ENCODE peak calls at places on chromosomes 12 and 14, in four cellular contexts. One of them, this sample, is unnamed.

GRCh38 chr14:79781882-79782281 is 429.4 kb downstream of the DIO2 start:
- DNase-seq in IMR-90: peak; percentile 70
- DNase-seq in NCI-H460: no peak
- DNase-seq in B cell: no peak
- DNase-seq in this sample: no peak

GRCh38 chr14:105026789-105027563 is 6.1 kb upstream of the CDCA4 start:
- DNase-seq in IMR-90: peak; percentile 60
- DNase-seq in NCI-H460: no peak
- DNase-seq in B cell: no peak
- DNase-seq in this sample: no peak

GRCh38 chr12:87117516-87117915 is 861.3 kb upstream of the MGAT4C start:
- DNase-seq in IMR-90: no peak
- DNase-seq in NCI-H460: no peak
- DNase-seq in B cell: no peak
- DNase-seq in this sample: no peak

GRCh38 chr14:22427771-22428228 is 161.2 kb downstream of the DAD1 start:
- DNase-seq in IMR-90: peak; percentile 57
- DNase-seq in NCI-H460: peak; percentile 30
- DNase-seq in B cell: no peak
- DNase-seq in this sample: no peak

GRCh38 chr12:51862947-51863346 is 14.4 kb upstream of the FIGNL2 start:
- DNase-seq in IMR-90: no peak
- DNase-seq in NCI-H460: no peak
- DNase-seq in B cell: peak; percentile 17
- DNase-seq in this sample: no peak

GRCh38 chr14:93939304-93940229 is 12.4 kb downstream of the FAM181A start:
- DNase-seq in IMR-90: peak; percentile 67
- DNase-seq in NCI-H460: peak; percentile 58
- DNase-seq in B cell: peak; percentile 95
- DNase-seq in this sample: no peak

GRCh38 chr14:75279739-75280447 is 1.3 kb downstream of the FOS start:
- DNase-seq in IMR-90: peak; percentile 27
- DNase-seq in NCI-H460: no peak
- DNase-seq in B cell: no peak
- DNase-seq in this sample: no peak

GRCh38 chr12:62458626-62459025 is 8.0 kb upstream of the MON2 start:
- DNase-seq in IMR-90: no peak
- DNase-seq in NCI-H460: no peak
- DNase-seq in B cell: no peak
- DNase-seq in this sample: no peak

GRCh38 chr12:48069253-48069652 is 36.6 kb downstream of the SENP1 start:
- DNase-seq in IMR-90: peak; percentile 10
- DNase-seq in NCI-H460: no peak
- DNase-seq in B cell: no peak
- DNase-seq in this sample: no peak

GRCh38 chr12:109182041-109182839 is 65.9 kb downstream of the ACACB start:
- DNase-seq in IMR-90: no peak
- DNase-seq in NCI-H460: no peak
- DNase-seq in B cell: no peak
- DNase-seq in this sample: no peak

GRCh38 chr12:111444706-111445310 is 39.1 kb downstream of the SH2B3 start:
- DNase-seq in IMR-90: no peak
- DNase-seq in NCI-H460: no peak
- DNase-seq in B cell: peak; percentile 83
- DNase-seq in this sample: no peak

GRCh38 chr14:59406454-59407245 is 58.5 kb downstream of the GPR135 start:
- DNase-seq in IMR-90: peak; percentile 59
- DNase-seq in NCI-H460: no peak
- DNase-seq in B cell: no peak
- DNase-seq in this sample: no peak

GRCh38 chr14:26286066-26286791 is 311.6 kb downstream of the NOVA1 start:
- DNase-seq in IMR-90: peak; percentile 13
- DNase-seq in NCI-H460: no peak
- DNase-seq in B cell: no peak
- DNase-seq in this sample: no peak

GRCh38 chr12:53978477-53979356 is 4.0 kb upstream of the HOTAIR start:
- DNase-seq in IMR-90: no peak
- DNase-seq in NCI-H460: no peak
- DNase-seq in B cell: no peak
- DNase-seq in this sample: no peak

GRCh38 chr14:103186894-103187586 is 63.8 kb downstream of the TNFAIP2 start:
- DNase-seq in IMR-90: no peak
- DNase-seq in NCI-H460: no peak
- DNase-seq in B cell: no peak
- DNase-seq in this sample: no peak

GRCh38 chr14:105123266-105123665 is 45.3 kb downstream of the JAG2 start:
- DNase-seq in IMR-90: no peak
- DNase-seq in NCI-H460: no peak
- DNase-seq in B cell: no peak
- DNase-seq in this sample: no peak

GRCh38 chr12:50099302-50100008 is 4.4 kb upstream of the GPD1 start:
- DNase-seq in IMR-90: peak; percentile 42
- DNase-seq in NCI-H460: no peak
- DNase-seq in B cell: no peak
- DNase-seq in this sample: no peak

GRCh38 chr14:25006961-25007795 is 42.8 kb downstream of the STXBP6 start:
- DNase-seq in IMR-90: peak; percentile 95
- DNase-seq in NCI-H460: peak; percentile 68
- DNase-seq in B cell: no peak
- DNase-seq in this sample: no peak

GRCh38 chr12:25960176-25960575 is 1.7 kb downstream of the RASSF8 start:
- DNase-seq in IMR-90: peak; percentile 28
- DNase-seq in NCI-H460: no peak
- DNase-seq in B cell: no peak
- DNase-seq in this sample: no peak

GRCh38 chr12:20214286-20214685 is 154.1 kb upstream of the PDE3A start:
- DNase-seq in IMR-90: peak; percentile 48
- DNase-seq in NCI-H460: no peak
- DNase-seq in B cell: no peak
- DNase-seq in this sample: no peak

GRCh38 chr12:95216704-95217376 is 427 bp downstream of the FGD6 start:
- DNase-seq in IMR-90: no peak
- DNase-seq in NCI-H460: no peak
- DNase-seq in B cell: no peak
- DNase-seq in this sample: no peak

GRCh38 chr12:31507966-31508365 is 83.0 kb downstream of the DENND5B start:
- DNase-seq in IMR-90: peak; percentile 70
- DNase-seq in NCI-H460: no peak
- DNase-seq in B cell: no peak
- DNase-seq in this sample: no peak

GRCh38 chr12:109358154-109358869 is 10.6 kb downstream of the MYO1H start:
- DNase-seq in IMR-90: peak; percentile 4
- DNase-seq in NCI-H460: no peak
- DNase-seq in B cell: no peak
- DNase-seq in this sample: no peak

GRCh38 chr14:74135386-74135785 is 50.6 kb downstream of the LIN52 start:
- DNase-seq in IMR-90: peak; percentile 60
- DNase-seq in NCI-H460: no peak
- DNase-seq in B cell: no peak
- DNase-seq in this sample: no peak

GRCh38 chr14:92360666-92361370 is 37.9 kb downstream of the SLC24A4 start:
- DNase-seq in IMR-90: no peak
- DNase-seq in NCI-H460: no peak
- DNase-seq in B cell: no peak
- DNase-seq in this sample: no peak

GRCh38 chr14:99509871-99510555 is 28.8 kb downstream of the CCNK start:
- DNase-seq in IMR-90: no peak
- DNase-seq in NCI-H460: no peak
- DNase-seq in B cell: no peak
- DNase-seq in this sample: no peak

GRCh38 chr12:53101931-53102781 is 1.1 kb upstream of the SOAT2 start:
- DNase-seq in IMR-90: no peak
- DNase-seq in NCI-H460: no peak
- DNase-seq in B cell: no peak
- DNase-seq in this sample: no peak

GRCh38 chr12:113221181-113221996 is at the start of gene TPCN1:
- DNase-seq in IMR-90: peak; percentile 100
- DNase-seq in NCI-H460: peak; percentile 100
- DNase-seq in B cell: peak; percentile 94
- DNase-seq in this sample: peak; percentile 99

GRCh38 chr12:51941011-51941561 is 10.4 kb upstream of the ACVR1B start:
- DNase-seq in IMR-90: peak; percentile 77
- DNase-seq in NCI-H460: no peak
- DNase-seq in B cell: no peak
- DNase-seq in this sample: peak; percentile 60

GRCh38 chr14:72804653-72805180 is 89.2 kb downstream of the DPF3 start:
- DNase-seq in IMR-90: no peak
- DNase-seq in NCI-H460: no peak
- DNase-seq in B cell: no peak
- DNase-seq in this sample: no peak

GRCh38 chr14:59268011-59268410 is 79.5 kb downstream of the DAAM1 start:
- DNase-seq in IMR-90: no peak
- DNase-seq in NCI-H460: peak; percentile 9
- DNase-seq in B cell: no peak
- DNase-seq in this sample: no peak

GRCh38 chr12:44875417-44875953 is 630 bp downstream of the NELL2 start:
- DNase-seq in IMR-90: no peak
- DNase-seq in NCI-H460: no peak
- DNase-seq in B cell: peak; percentile 11
- DNase-seq in this sample: peak; percentile 41

GRCh38 chr12:65648461-65648860 is 175.8 kb upstream of the HMGA2 start:
- DNase-seq in IMR-90: peak; percentile 58
- DNase-seq in NCI-H460: no peak
- DNase-seq in B cell: no peak
- DNase-seq in this sample: no peak

GRCh38 chr12:127785535-127785934 is 481.4 kb upstream of the TMEM132C start:
- DNase-seq in IMR-90: no peak
- DNase-seq in NCI-H460: no peak
- DNase-seq in B cell: no peak
- DNase-seq in this sample: no peak

GRCh38 chr12:95321516-95322246 is 104.1 kb downstream of the VEZT start:
- DNase-seq in IMR-90: no peak
- DNase-seq in NCI-H460: no peak
- DNase-seq in B cell: no peak
- DNase-seq in this sample: no peak

GRCh38 chr12:71810905-71811304 is 28.7 kb upstream of the TBC1D15 start:
- DNase-seq in IMR-90: no peak
- DNase-seq in NCI-H460: no peak
- DNase-seq in B cell: no peak
- DNase-seq in this sample: no peak

GRCh38 chr12:3523728-3524127 is 32.7 kb downstream of the PRMT8 start:
- DNase-seq in IMR-90: no peak
- DNase-seq in NCI-H460: no peak
- DNase-seq in B cell: no peak
- DNase-seq in this sample: no peak

GRCh38 chr12:99553461-99553860 is 94.1 kb upstream of the GARIN6 start:
- DNase-seq in IMR-90: no peak
- DNase-seq in NCI-H460: no peak
- DNase-seq in B cell: no peak
- DNase-seq in this sample: no peak

GRCh38 chr14:71549421-71549820 is 382.8 kb upstream of the RGS6 start:
- DNase-seq in IMR-90: no peak
- DNase-seq in NCI-H460: no peak
- DNase-seq in B cell: no peak
- DNase-seq in this sample: no peak